ENCODE peak calls at places on chromosomes 16 and 17, in nine cellular contexts. I is T-cell; D is non-pigmented ciliary epithelial cell; E is GM12865; W is HFFc6; R is H7; G is activated T-cell treated with anti-CD3 and anti-CD28 coated beads, Interleukin-2, amount 50 U/mL, for 72 hours; K is tibial nerve; F is DMS 273 treated with DMSO at 0.1 percent for 48 hours. X is an unnamed sample.

GRCh38 chr17:52515927-52516326 is 357.4 kb upstream of the CA10 start:
- DNase-seq in F (no peak), K (no peak), E (no peak), D (no peak), G (no peak), R (no peak), I (no peak), W (no peak), X (no peak)

GRCh38 chr17:51059781-51060180 is 60.9 kb downstream of the SPAG9 start:
- DNase-seq in D (peak; percentile 49), K (no peak), I (no peak), W (peak; percentile 50), G (no peak), E (no peak), R (no peak), F (no peak), X (no peak)

GRCh38 chr17:78411241-78411855 is 32.9 kb downstream of the PGS1 start:
- DNase-seq in R (no peak), W (no peak), K (no peak), E (no peak), F (no peak), D (no peak), I (no peak), G (no peak), X (no peak)

GRCh38 chr16:72850863-72851262 is 197.1 kb downstream of the ZFHX3 start:
- DNase-seq in D (no peak), F (no peak), G (no peak), E (no peak), W (peak; percentile 16), I (no peak), K (no peak), R (no peak), X (no peak)

GRCh38 chr16:61791465-61791864 is 244.8 kb downstream of the CDH8 start:
- DNase-seq in D (no peak), W (no peak), I (no peak), R (no peak), E (no peak), G (no peak), F (no peak), K (no peak), X (no peak)

GRCh38 chr17:17905036-17905320 is 67.2 kb downstream of the TOM1L2 start:
- DNase-seq in K (no peak), F (no peak), I (no peak), D (no peak), G (no peak), R (peak; percentile 8), W (no peak), E (no peak), X (no peak)

GRCh38 chr17:80746262-80746935 is 201.8 kb downstream of the RPTOR start:
- DNase-seq in K (no peak), W (no peak), F (no peak), R (no peak), E (peak; percentile 66), G (no peak), I (no peak), D (no peak), X (no peak)

GRCh38 chr16:27943766-27944165 is 119.7 kb downstream of the GSG1L start:
- DNase-seq in I (no peak), K (no peak), F (no peak), W (no peak), R (no peak), D (no peak), G (no peak), E (no peak), X (no peak)

GRCh38 chr16:75471723-75472634 is 7.5 kb upstream of the TMEM170A start:
- DNase-seq in D (peak; percentile 23), E (peak; percentile 58), G (peak; percentile 26), W (peak; percentile 60), I (peak; percentile 12), F (peak; percentile 34), K (peak; percentile 30), R (peak; percentile 88), X (no peak)

GRCh38 chr17:46264456-46265198 is 30.3 kb upstream of the LRRC37A start:
- DNase-seq in G (no peak), R (peak; percentile 22), K (no peak), F (no peak), D (peak; percentile 84), W (peak; percentile 77), I (peak; percentile 36), E (no peak), X (no peak)

GRCh38 chr16:57628008-57628781 is at the start of gene ADGRG1:
- DNase-seq in E (no peak), D (peak; percentile 76), K (peak; percentile 57), G (peak; percentile 70), R (peak; percentile 92), F (peak; percentile 60), W (peak; percentile 95), I (no peak), X (peak; percentile 93)

GRCh38 chr17:45936610-45937009 is 42.3 kb downstream of the MAPT start:
- DNase-seq in W (no peak), E (no peak), F (no peak), K (no peak), I (no peak), G (no peak), R (no peak), D (no peak), X (no peak)

GRCh38 chr16:79601092-79601977 is 798 bp upstream of the MAF start:
- DNase-seq in I (peak; percentile 7), R (peak; percentile 64), G (peak; percentile 44), K (no peak), E (no peak), F (no peak), W (no peak), D (no peak), X (no peak)

GRCh38 chr16:27599606-27600005 is 49.7 kb downstream of the KATNIP start:
- DNase-seq in G (no peak), F (no peak), I (no peak), W (no peak), R (no peak), D (no peak), E (no peak), K (no peak), X (no peak)

GRCh38 chr16:88999457-89000206 is 22.6 kb upstream of the CBFA2T3 start:
- DNase-seq in G (peak; percentile 34), W (no peak), R (peak; percentile 96), F (no peak), K (no peak), I (no peak), D (no peak), E (no peak), X (no peak)

GRCh38 chr16:84362410-84362809 is 5.9 kb upstream of the ATP2C2 start:
- DNase-seq in F (no peak), G (no peak), I (no peak), W (no peak), R (peak; percentile 53), E (no peak), K (no peak), D (no peak), X (no peak)

GRCh38 chr17:45975640-45976295 is 23.3 kb upstream of the STH start:
- DNase-seq in W (no peak), G (no peak), F (no peak), D (no peak), K (no peak), I (no peak), R (no peak), E (no peak), X (no peak)

GRCh38 chr16:58472266-58472665 is 27.7 kb upstream of the NDRG4 start:
- DNase-seq in I (no peak), R (no peak), G (no peak), K (no peak), E (no peak), D (no peak), F (no peak), W (no peak), X (no peak)

GRCh38 chr17:36641877-36642845 is 40.8 kb downstream of the MRM1 start:
- DNase-seq in K (no peak), E (no peak), D (no peak), W (no peak), G (peak; percentile 15), F (no peak), I (no peak), R (peak; percentile 88), X (no peak)

GRCh38 chr17:17708816-17709215 is 27.6 kb downstream of the RAI1 start:
- DNase-seq in I (no peak), D (no peak), F (no peak), R (no peak), G (no peak), W (no peak), E (no peak), K (no peak), X (no peak)

GRCh38 chr16:525520-526180 is 1.9 kb upstream of the CAPN15 start:
- DNase-seq in I (peak; percentile 21), E (peak; percentile 91), D (peak; percentile 60), K (no peak), W (peak; percentile 94), G (peak; percentile 83), R (no peak), F (no peak), X (no peak)

GRCh38 chr17:41308251-41308917 is 725 bp downstream of the KRTAP16-1 start:
- DNase-seq in W (no peak), F (peak; percentile 89), I (peak; percentile 84), G (peak; percentile 59), D (no peak), E (peak; percentile 57), R (no peak), K (no peak), X (no peak)

GRCh38 chr17:28864991-28865849 is 10.4 kb downstream of the ERAL1 start:
- DNase-seq in D (no peak), F (no peak), E (no peak), I (no peak), W (no peak), R (no peak), K (no peak), G (no peak), X (no peak)

GRCh38 chr16:31360296-31360695 is 5.3 kb downstream of the ITGAX start:
- DNase-seq in G (no peak), F (no peak), W (no peak), E (no peak), I (no peak), K (no peak), D (no peak), R (no peak), X (no peak)

GRCh38 chr16:4667203-4667983 is 26.0 kb upstream of the NUDT16L1 start:
- DNase-seq in R (no peak), G (no peak), W (no peak), F (no peak), E (no peak), I (no peak), K (no peak), D (no peak), X (no peak)

GRCh38 chr16:4351880-4352279 is 759 bp upstream of the PAM16 start:
- DNase-seq in I (no peak), F (no peak), K (no peak), E (no peak), W (peak; percentile 47), R (no peak), G (no peak), D (no peak), X (no peak)

GRCh38 chr17:7294614-7295153 is at the start of gene YBX2:
- DNase-seq in F (no peak), G (peak; percentile 91), E (peak; percentile 69), W (no peak), K (no peak), R (peak; percentile 100), D (no peak), I (peak; percentile 53), X (no peak)